ENCODE peak calls at places on chromosomes 1 and 21, in six cellular contexts. O, H, Y, I, J and P are unnamed samples.

GRCh38 chr1:2855206-2856075 is 53.9 kb upstream of the TTC34 start:
- DNase-seq in J (no peak), H (no peak), O (no peak), I (no peak), Y (no peak), P (no peak)

GRCh38 chr1:205593532-205593931 is 38.3 kb downstream of the ELK4 start:
- DNase-seq in H (no peak), J (no peak), Y (no peak), O (no peak), I (no peak), P (peak)

GRCh38 chr1:7127322-7128050 is 342.2 kb downstream of the CAMTA1 start:
- DNase-seq in I (no peak), O (no peak), H (peak), J (no peak), Y (no peak), P (no peak)

GRCh38 chr1:166129006-166129405 is 37.8 kb downstream of the FAM78B start:
- DNase-seq in Y (no peak), J (no peak), O (no peak), I (no peak), H (no peak), P (no peak)

GRCh38 chr21:33968082-33968997 is 52.7 kb upstream of the ATP5PO start:
- DNase-seq in J (peak), Y (no peak), H (peak), O (peak), I (no peak), P (no peak)

GRCh38 chr21:31293986-31294385 is 50.1 kb downstream of the TIAM1 start:
- DNase-seq in I (peak), H (no peak), J (peak), Y (no peak), O (peak), P (no peak)

GRCh38 chr1:110682898-110683297 is 8.2 kb upstream of the KCNA3 start:
- DNase-seq in I (no peak), J (no peak), H (no peak), O (no peak), Y (no peak), P (no peak)

GRCh38 chr21:17523007-17523451 is 10.2 kb downstream of the CXADR start:
- DNase-seq in H (no peak), I (no peak), J (no peak), Y (no peak), O (no peak), P (no peak)

GRCh38 chr1:111873460-111873859 is 116.0 kb downstream of the KCND3 start:
- DNase-seq in H (no peak), I (no peak), O (no peak), J (no peak), Y (no peak), P (no peak)

GRCh38 chr1:237863234-237863633 is 27.5 kb downstream of the ZP4 start:
- DNase-seq in I (no peak), O (no peak), Y (no peak), H (peak), J (no peak), P (no peak)

GRCh38 chr1:236997361-236997760 is 6.9 kb downstream of the MT1HL1 start:
- DNase-seq in J (no peak), H (no peak), I (peak), Y (peak), O (no peak), P (no peak)

GRCh38 chr1:109113787-109114568 is at the start of gene ELAPOR1:
- DNase-seq in I (peak), H (peak), J (peak), O (peak), Y (peak), P (peak)

GRCh38 chr1:209291715-209292114 is 291.8 kb upstream of the CAMK1G start:
- DNase-seq in H (peak), Y (no peak), O (no peak), J (no peak), I (no peak), P (no peak)

GRCh38 chr1:236907205-236907604 is 97.0 kb downstream of the MT1HL1 start:
- DNase-seq in H (no peak), O (no peak), I (no peak), J (no peak), Y (no peak), P (no peak)

GRCh38 chr1:65209005-65209885 is 61.2 kb downstream of the AK4 start:
- DNase-seq in J (peak), H (peak), Y (no peak), I (no peak), O (peak), P (no peak)

GRCh38 chr1:52139817-52140540 is 1.9 kb upstream of the ZFYVE9 start:
- DNase-seq in O (peak), J (peak), Y (no peak), I (no peak), H (no peak), P (peak)

GRCh38 chr1:39659538-39659937 is 12.4 kb downstream of the NT5C1A start:
- DNase-seq in H (no peak), J (no peak), Y (no peak), I (no peak), O (no peak), P (no peak)

GRCh38 chr1:240111558-240111957 is 19.9 kb downstream of the FMN2 start:
- DNase-seq in J (no peak), O (no peak), H (peak), I (no peak), Y (no peak), P (no peak)

GRCh38 chr1:230167419-230167852 is 100.4 kb downstream of the GALNT2 start:
- DNase-seq in Y (no peak), O (peak), I (no peak), J (peak), H (peak), P (peak)

GRCh38 chr1:82225407-82226197 is 424.9 kb downstream of the ADGRL2 start:
- DNase-seq in H (no peak), I (no peak), J (peak), O (no peak), Y (no peak), P (no peak)

GRCh38 chr1:226609836-226610455 is 61.4 kb downstream of the STUM start:
- DNase-seq in Y (no peak), H (no peak), J (no peak), O (no peak), I (no peak), P (no peak)

GRCh38 chr1:113912594-113913311 is 7.6 kb downstream of the DCLRE1B start:
- DNase-seq in J (peak), O (peak), I (peak), H (no peak), Y (peak), P (no peak)

GRCh38 chr1:2466834-2467554 is 9.1 kb upstream of the PLCH2 start:
- DNase-seq in J (no peak), H (peak), O (no peak), Y (no peak), I (no peak), P (peak)

GRCh38 chr1:26239936-26240335 is 5.9 kb downstream of the CEP85 start:
- DNase-seq in J (peak), Y (no peak), H (no peak), I (no peak), O (peak), P (no peak)

GRCh38 chr1:202625416-202626360 is 84.6 kb downstream of the SYT2 start:
- DNase-seq in I (peak), J (peak), Y (peak), O (peak), H (peak), P (peak)

GRCh38 chr1:208179303-208179702 is 64.9 kb downstream of the PLXNA2 start:
- DNase-seq in O (no peak), Y (no peak), J (no peak), H (no peak), I (peak), P (no peak)

GRCh38 chr1:6426321-6426971 is 1.9 kb downstream of the ESPN start:
- DNase-seq in Y (no peak), I (no peak), O (no peak), H (no peak), J (no peak), P (no peak)

GRCh38 chr1:44759077-44759476 is 16.3 kb upstream of the RPS8 start:
- DNase-seq in Y (no peak), J (no peak), I (no peak), H (no peak), O (no peak), P (no peak)

GRCh38 chr1:109630081-109630880 is 10.6 kb downstream of the AMPD2 start:
- DNase-seq in I (no peak), J (no peak), Y (no peak), H (peak), O (no peak), P (no peak)

GRCh38 chr1:221230605-221231004 is 351.4 kb downstream of the HLX start:
- DNase-seq in J (peak), O (peak), Y (no peak), H (no peak), I (peak), P (no peak)

GRCh38 chr1:24641646-24642151 is 1.4 kb upstream of the SRRM1 start:
- DNase-seq in J (peak), I (peak), Y (peak), O (peak), H (peak), P (peak)

GRCh38 chr1:24643362-24644346 is 552 bp downstream of the SRRM1 start:
- DNase-seq in J (peak), H (peak), I (no peak), O (no peak), Y (no peak), P (no peak)

GRCh38 chr1:24639881-24640280 is 3.2 kb upstream of the SRRM1 start:
- DNase-seq in Y (no peak), H (no peak), J (no peak), O (no peak), I (no peak), P (no peak)

GRCh38 chr1:24640288-24640687 is 2.8 kb upstream of the SRRM1 start:
- DNase-seq in Y (no peak), H (no peak), J (peak), I (peak), O (no peak), P (no peak)

GRCh38 chr1:24642481-24643361 is at the start of gene SRRM1:
- DNase-seq in O (peak), H (peak), Y (peak), J (peak), I (peak), P (peak)
- TF ChIP-seq CTCF in O (peak), H (peak), Y (no peak), J (no peak), I (peak), P (peak)

GRCh38 chr1:224704409-224704735 is 88.3 kb downstream of the CNIH3 start:
- DNase-seq in O (no peak), I (no peak), J (no peak), H (no peak), Y (no peak), P (no peak)

GRCh38 chr1:224710196-224710595 is 94.1 kb downstream of the CNIH3 start:
- DNase-seq in Y (no peak), O (peak), H (no peak), J (peak), I (no peak), P (no peak)

GRCh38 chr1:224703702-224704408 is 87.7 kb downstream of the CNIH3 start:
- DNase-seq in J (no peak), H (no peak), Y (no peak), O (no peak), I (no peak), P (no peak)

GRCh38 chr1:224705578-224705977 is 89.5 kb downstream of the CNIH3 start:
- DNase-seq in Y (no peak), J (no peak), O (no peak), I (no peak), H (no peak), P (no peak)

DNA sequence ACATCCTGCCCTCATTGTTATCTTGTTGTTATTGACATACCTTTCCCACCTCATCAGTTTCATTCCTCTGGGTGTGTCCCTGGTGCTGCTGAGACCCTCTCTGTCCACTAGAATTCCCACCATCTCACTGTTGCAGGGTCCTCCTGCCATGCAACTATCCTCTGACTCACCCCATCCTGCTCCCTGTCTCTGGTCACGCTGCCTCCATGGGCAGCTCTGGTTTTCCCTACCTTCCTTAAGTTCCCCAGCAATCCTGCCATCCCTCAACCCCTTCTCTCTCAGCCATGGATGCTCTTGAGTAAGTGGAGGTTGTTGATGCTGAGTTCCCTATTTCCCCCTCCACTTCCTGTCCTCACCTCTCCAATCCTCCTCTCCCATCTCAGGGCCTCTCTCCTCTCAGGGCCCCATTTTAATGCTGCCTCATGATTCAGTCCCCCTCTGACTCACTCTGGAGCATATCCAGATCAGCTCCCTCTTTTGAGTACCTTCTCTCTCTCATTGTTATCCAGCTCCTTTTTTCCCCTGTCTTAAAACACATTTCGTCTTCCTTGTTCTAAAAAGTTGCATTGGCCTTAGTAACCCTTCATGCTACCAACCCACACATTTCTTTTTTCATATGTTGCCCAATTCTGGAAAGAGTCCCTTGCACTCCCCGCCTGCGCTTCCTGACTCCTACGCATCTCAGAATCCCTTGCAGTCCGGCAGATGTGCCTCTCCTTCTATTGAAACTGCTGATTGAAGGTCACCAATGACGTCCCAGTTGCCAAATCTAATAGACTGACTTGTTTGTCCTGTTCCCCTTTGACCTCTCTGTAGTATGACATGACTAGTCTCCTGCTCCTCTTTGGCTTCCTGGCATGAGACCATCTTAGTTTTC is 92.0 kb downstream of the CNIH3 start:
- DNase-seq in O (peak), H (no peak), Y (no peak), I (no peak), J (peak), P (no peak)
- H3K4me3 ChIP-seq in O (no peak), H (no peak), Y (no peak), I (no peak), J (no peak), P (no peak)

GRCh38 chr1:8165595-8166360 is 139.7 kb upstream of the ERRFI1 start:
- DNase-seq in H (peak), O (no peak), J (no peak), Y (no peak), I (no peak), P (no peak)
- TF ChIP-seq CTCF in H (peak), O (peak), J (no peak), Y (no peak), I (no peak), P (no peak)

GRCh38 chr1:218426343-218426657 is 81.2 kb downstream of the TGFB2 start:
- DNase-seq in H (no peak), O (peak), J (peak), I (no peak), Y (no peak), P (no peak)
- H3K4me3 ChIP-seq in H (no peak), O (no peak), J (no peak), I (no peak), Y (no peak), P (no peak)

DNA sequence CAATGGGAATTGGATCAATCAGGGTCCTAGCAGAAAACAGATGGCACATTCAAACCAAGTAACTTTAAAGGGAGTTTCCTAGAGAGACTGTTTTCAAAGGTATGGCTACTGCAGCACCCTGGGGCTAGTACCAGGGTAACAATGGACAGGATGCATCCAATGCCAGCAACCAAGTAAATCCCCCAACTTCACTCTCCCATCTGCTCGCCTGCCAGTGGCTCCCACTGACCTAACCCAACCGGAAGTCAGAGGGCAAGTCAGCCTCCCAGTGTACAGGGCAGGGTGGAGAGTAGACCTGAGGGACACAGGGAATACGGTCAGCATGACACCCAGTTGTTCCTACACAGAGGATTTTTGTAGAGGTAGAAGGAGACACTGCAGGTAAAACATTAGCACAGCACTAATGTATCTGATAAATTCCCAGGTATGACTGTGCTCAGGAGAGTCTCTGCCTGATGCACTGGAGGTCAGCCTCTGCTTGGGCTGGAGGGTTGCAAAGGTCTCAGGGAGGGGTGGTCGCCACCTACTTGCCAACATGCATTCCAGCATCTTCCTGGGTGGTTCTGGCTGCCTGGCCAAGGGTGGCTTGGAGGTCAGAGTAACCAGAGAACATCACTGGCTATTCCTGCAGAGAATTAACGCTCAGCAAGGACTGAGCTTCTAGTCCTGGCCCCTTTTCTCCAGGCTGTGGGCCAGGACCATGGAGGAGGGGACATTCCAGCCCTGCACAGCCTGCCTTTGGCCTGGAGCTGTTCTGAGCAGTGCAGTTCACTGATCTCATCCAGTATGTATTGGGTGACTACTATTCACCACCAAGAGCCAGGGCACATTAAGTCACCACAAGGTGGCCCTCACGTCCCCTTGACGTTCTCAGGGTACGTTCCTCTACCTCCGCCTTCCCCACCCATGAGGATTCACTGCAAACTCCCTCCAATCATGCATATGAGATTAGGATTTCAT is 5.1 kb upstream of the GJA4 start:
- DNase-seq in J (peak), Y (no peak), I (peak), O (peak), H (peak), P (no peak)
- TF ChIP-seq CTCF in J (peak), Y (peak), I (peak), O (peak), H (peak), P (peak)

DNA sequence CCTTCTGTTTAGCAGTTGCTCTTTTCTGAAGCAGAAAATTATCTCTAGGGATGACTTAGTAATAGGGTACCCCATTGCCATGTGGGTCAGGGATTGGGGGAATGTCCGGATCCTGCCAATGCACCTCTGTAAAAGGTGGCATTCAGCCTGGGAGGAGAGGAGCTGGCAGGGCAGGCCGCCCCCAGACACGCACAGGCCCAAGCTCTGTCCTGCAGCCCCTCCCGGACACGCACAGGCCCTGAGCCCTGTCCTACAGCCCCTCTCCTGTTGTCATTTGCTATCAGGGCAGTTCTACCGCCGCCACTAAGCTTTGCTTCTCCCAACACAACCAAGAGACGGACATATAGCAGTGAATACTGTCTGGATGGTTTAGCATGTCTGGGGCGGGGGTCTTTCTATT is 219.1 kb downstream of the SDCCAG8 start:
- DNase-seq in Y (no peak), J (no peak), O (no peak), I (no peak), H (no peak), P (no peak)
- H3K4me3 ChIP-seq in Y (no peak), J (no peak), O (no peak), I (no peak), H (peak), P (no peak)

GRCh38 chr1:70143052-70143659 is 62.2 kb downstream of the LRRC40 start:
- DNase-seq in J (peak), H (peak), O (peak), Y (no peak), I (no peak), P (no peak)
- TF ChIP-seq CTCF in J (peak), H (peak), O (peak), Y (peak), I (peak), P (no peak)